ENCODE peak calls at places on chromosomes 2 and 18, in five cellular contexts. P, V, C, Z and B are unnamed samples.

GRCh38 chr2:26654061-26654340 is 12.8 kb upstream of the CIB4 start:
- DNase-seq in V (no peak), Z (no peak), P (no peak), C (no peak), B (no peak)

GRCh38 chr18:58615150-58616132 is 13.4 kb downstream of the ALPK2 start:
- DNase-seq in Z (no peak), C (no peak), P (no peak), V (peak; percentile 70), B (no peak)

GRCh38 chr18:36580874-36581750 is 247.7 kb downstream of the TPGS2 start:
- DNase-seq in Z (no peak), V (no peak), C (no peak), P (no peak), B (no peak)

GRCh38 chr18:48841381-48842258 is 109.1 kb downstream of the SMAD7 start:
- DNase-seq in Z (peak; percentile 49), C (peak; percentile 72), V (no peak), P (peak; percentile 80), B (no peak)

GRCh38 chr2:75186829-75187228 is 12.5 kb downstream of the TACR1 start:
- DNase-seq in C (no peak), P (peak; percentile 52), V (no peak), Z (no peak), B (no peak)

GRCh38 chr2:182404102-182404501 is 22.7 kb downstream of the PDE1A start:
- DNase-seq in C (no peak), V (no peak), P (no peak), Z (no peak), B (no peak)

GRCh38 chr2:18861951-18862350 is 272.6 kb upstream of the NT5C1B start:
- DNase-seq in P (no peak), C (no peak), Z (no peak), V (no peak), B (no peak)

GRCh38 chr2:26540977-26541376 is 63.1 kb upstream of the OTOF start:
- DNase-seq in Z (no peak), P (no peak), V (no peak), C (no peak), B (no peak)

GRCh38 chr2:10331033-10331701 is 28.5 kb downstream of the HPCAL1 start:
- DNase-seq in P (peak; percentile 82), C (no peak), Z (no peak), V (peak; percentile 85), B (no peak)

GRCh38 chr2:3342324-3342723 is 35.3 kb downstream of the EIPR1 start:
- DNase-seq in P (no peak), V (no peak), Z (no peak), C (no peak), B (no peak)

GRCh38 chr2:106020821-106021316 is 173.2 kb downstream of the UXS1 start:
- DNase-seq in V (no peak), C (no peak), P (peak; percentile 52), Z (peak; percentile 38), B (no peak)